ENCODE peak calls at places on chromosome 3, in ten cellular contexts. G is PC-9, U is heart left ventricle, F is HepG2, L is adrenal gland, N is fibroblast of lung, E is transverse colon, R is AG04450, T is PC-3, V is lower lobe of right lung. A is an unnamed sample.

GRCh38 chr3:130963878-130964277 is 62.7 kb downstream of the ASTE1 start:
- DNase-seq in E (no peak), N (peak; percentile 96), F (peak; percentile 76), V (no peak), T (peak; percentile 93), L (no peak), G (peak; percentile 19), U (no peak), R (peak; percentile 82), A (no peak)

GRCh38 chr3:9172851-9173320 is 76.6 kb downstream of the SRGAP3 start:
- DNase-seq in N (no peak), T (peak; percentile 87), E (no peak), U (no peak), G (no peak), L (no peak), F (peak; percentile 57), V (no peak), R (no peak), A (no peak)

GRCh38 chr3:45509038-45509767 is 85.3 kb upstream of the LIMD1 start:
- DNase-seq in F (no peak), R (peak; percentile 93), E (no peak), N (peak; percentile 96), G (no peak), L (no peak), V (no peak), T (peak; percentile 79), U (no peak), A (no peak)

GRCh38 chr3:8713901-8714759 is 19.5 kb upstream of the CAV3 start:
- DNase-seq in G (no peak), T (no peak), L (no peak), E (no peak), F (peak; percentile 13), N (no peak), R (no peak), U (no peak), V (no peak), A (no peak)

GRCh38 chr3:105691053-105691452 is 177.8 kb downstream of the CBLB start:
- DNase-seq in V (no peak), N (no peak), E (no peak), U (no peak), T (no peak), F (no peak), L (no peak), G (no peak), R (no peak), A (no peak)

GRCh38 chr3:188594137-188594536 is 440.2 kb downstream of the LPP start:
- DNase-seq in T (peak; percentile 86), V (no peak), G (peak; percentile 18), N (peak; percentile 93), F (no peak), E (no peak), L (no peak), U (no peak), R (peak; percentile 80), A (no peak)

GRCh38 chr3:23659274-23659673 is 146.5 kb upstream of the UBE2E1 start:
- DNase-seq in R (no peak), L (no peak), E (no peak), G (no peak), N (no peak), U (no peak), F (no peak), T (no peak), V (no peak), A (no peak)

GRCh38 chr3:111745786-111746185 is 113.3 kb upstream of the PHLDB2 start:
- DNase-seq in L (no peak), F (no peak), R (no peak), U (no peak), G (peak; percentile 51), T (peak; percentile 70), E (no peak), V (no peak), N (no peak), A (no peak)

GRCh38 chr3:79199966-79200365 is 567.8 kb downstream of the ROBO1 start:
- DNase-seq in L (no peak), U (no peak), F (no peak), N (no peak), T (no peak), V (no peak), E (no peak), R (no peak), G (no peak), A (no peak)

GRCh38 chr3:149958171-149958796 is 12.4 kb downstream of the PFN2 start:
- DNase-seq in R (no peak), L (no peak), F (no peak), U (no peak), V (no peak), T (peak; percentile 33), E (no peak), N (no peak), G (no peak), A (no peak)

GRCh38 chr3:59422312-59422711 is 372.5 kb upstream of the CFAP20DC start:
- DNase-seq in F (no peak), U (no peak), N (peak; percentile 45), G (no peak), L (no peak), R (no peak), V (no peak), E (no peak), T (peak; percentile 80), A (no peak)

GRCh38 chr3:56919137-56919796 is 117.5 kb upstream of the ARHGEF3 start:
- DNase-seq in V (no peak), T (no peak), F (no peak), L (no peak), E (no peak), G (no peak), N (no peak), U (no peak), R (no peak), A (no peak)
- TF ChIP-seq CTCF in V (no peak), T (peak; percentile 30), F (no peak), L (no peak), E (no peak), G (no peak), N (no peak), U (no peak), R (no peak), A (no peak)

DNA sequence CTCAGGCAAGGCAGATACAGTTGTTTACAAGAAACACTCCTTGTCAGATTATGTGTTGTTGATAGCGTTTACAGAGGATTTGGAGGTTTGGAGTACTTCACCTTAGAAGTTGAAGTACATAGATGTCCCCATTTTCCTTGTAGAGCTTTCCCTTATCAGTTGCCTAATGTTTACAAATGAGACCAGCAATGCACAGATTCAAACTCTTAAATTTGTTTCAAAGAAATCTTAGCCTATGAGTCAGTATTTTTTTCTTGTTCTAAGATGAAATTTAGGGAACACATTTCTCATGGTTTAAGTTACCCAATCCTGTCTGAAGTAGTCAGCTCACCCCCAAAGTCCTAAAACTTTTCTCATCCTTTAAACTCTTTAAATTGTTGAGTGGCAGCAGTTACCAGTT is 6.3 kb upstream of the EIF5A2 start:
- DNase-seq in N (no peak), T (no peak), R (no peak), L (no peak), E (no peak), V (no peak), G (no peak), F (no peak), U (no peak), A (no peak)
- H3K9me3 ChIP-seq in N (no peaks in the 10 kb centered on the region), T (peaks cover 21% of the 10 kb centered on the region), R (peaks cover 11% of the 10 kb centered on the region), L (no peaks in the 10 kb centered on the region), E (peaks cover 7% of the 10 kb centered on the region), V (peaks cover 21% of the 10 kb centered on the region), G (peaks cover 32% of the 10 kb centered on the region), F (peaks cover 25% of the 10 kb centered on the region), U (peaks cover 13% of the 10 kb centered on the region), A (peaks cover 12% of the 10 kb centered on the region)

GRCh38 chr3:119336823-119337222 is 42.6 kb downstream of the ARHGAP31 start:
- DNase-seq in R (no peak), V (no peak), F (no peak), U (no peak), T (no peak), L (no peak), N (no peak), E (no peak), G (no peak), A (no peak)

GRCh38 chr3:119330181-119330580 is 36.0 kb downstream of the ARHGAP31 start:
- DNase-seq in L (no peak), G (no peak), E (no peak), T (no peak), V (no peak), F (no peak), N (no peak), U (no peak), R (no peak), A (no peak)

GRCh38 chr3:119330858-119331257 is 36.7 kb downstream of the ARHGAP31 start:
- DNase-seq in N (no peak), F (no peak), E (no peak), G (no peak), R (no peak), T (no peak), V (no peak), U (no peak), L (no peak), A (no peak)

GRCh38 chr3:119331661-119332060 is 37.5 kb downstream of the ARHGAP31 start:
- DNase-seq in N (no peak), F (no peak), G (no peak), T (peak; percentile 24), L (no peak), R (no peak), U (no peak), V (no peak), E (no peak), A (no peak)

DNA sequence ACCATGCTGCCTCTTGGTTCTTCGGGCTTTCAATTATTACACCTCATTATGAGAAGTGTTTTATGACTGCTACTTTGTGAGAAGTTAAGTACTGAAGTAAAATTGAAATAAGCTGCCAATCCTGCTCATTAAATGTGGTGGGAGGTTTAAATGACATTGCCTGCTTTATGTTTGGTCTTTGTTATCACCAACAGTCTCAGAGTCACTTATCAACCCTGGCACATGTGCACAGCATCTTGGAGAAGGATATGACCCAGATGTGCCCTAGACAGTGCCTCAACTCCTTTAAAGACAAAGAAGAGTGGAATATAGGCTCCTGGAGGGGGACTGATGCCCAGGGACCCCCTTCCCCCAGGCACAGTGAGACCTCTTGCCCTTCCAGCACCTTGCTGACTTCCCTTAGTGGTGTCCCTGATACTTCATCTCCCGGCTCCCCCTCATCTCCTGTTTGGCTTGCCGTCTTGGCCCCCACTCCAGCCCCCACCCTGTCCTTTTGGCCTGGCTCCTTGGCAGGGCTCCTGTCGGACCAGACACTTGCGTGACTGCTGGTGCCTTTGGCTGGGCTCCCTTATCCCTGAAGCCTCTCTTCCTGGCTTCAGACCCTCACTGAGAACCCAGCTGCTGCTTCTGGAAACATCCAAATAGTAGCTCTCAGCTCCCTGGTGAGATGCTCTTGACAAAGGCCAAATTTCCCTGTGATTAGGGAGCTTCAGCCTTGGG is 39.8 kb downstream of the ARHGAP31 start:
- DNase-seq in L (no peak), G (no peak), T (no peak), R (no peak), U (peak; percentile 82), E (no peak), F (no peak), N (no peak), V (no peak), A (peak; percentile 48)
- TF ChIP-seq CTCF in L (no peak), G (no peak), T (no peak), R (no peak), U (no peak), E (no peak), F (no peak), N (no peak), V (no peak), A (no peak)

DNA sequence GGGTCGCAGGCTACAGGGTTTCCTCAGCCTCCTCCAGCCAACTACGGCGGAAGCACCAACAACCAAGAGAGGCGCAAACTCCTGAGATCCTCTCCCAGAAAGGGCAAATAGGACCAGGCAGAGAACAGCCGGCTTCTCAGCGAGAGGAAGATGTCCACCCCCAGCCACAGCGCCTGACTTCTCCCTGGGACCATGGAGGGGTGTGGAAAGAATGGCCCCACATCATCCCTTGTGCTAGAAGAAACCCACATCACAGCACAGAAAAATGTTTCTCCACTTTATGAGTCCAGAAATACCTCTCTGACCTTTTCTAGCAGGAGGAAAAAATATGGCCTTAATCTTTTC is 105.7 kb downstream of the XXYLT1 start:
- DNase-seq in T (no peak), F (no peak), N (no peak), E (no peak), G (no peak), R (no peak), L (no peak), V (no peak), U (no peak), A (no peak)
- H3K9me3 ChIP-seq in T (no peaks in the 10 kb centered on the region), F (no peaks in the 10 kb centered on the region), N (no peaks in the 10 kb centered on the region), E (no peaks in the 10 kb centered on the region), G (no peaks in the 10 kb centered on the region), R (no peaks in the 10 kb centered on the region), L (no peaks in the 10 kb centered on the region), V (no peaks in the 10 kb centered on the region), U (no peaks in the 10 kb centered on the region), A (no peaks in the 10 kb centered on the region)